ENCODE peak calls at places on chromosomes 5 and 9, in eight cellular contexts. O is cardiac muscle cell, H is tibial artery, S is GM23248, D is gastrocnemius medialis, Y is A673, E is spleen, K is upper lobe of right lung. I is an unnamed sample. For H3K9me3, the result is how much of the 10 kb centered on the place peaks cover.

GRCh38 chr9:85527331-85528015 is 214.3 kb downstream of the AGTPBP1 start:
- DNase-seq in O (peak), H (no peak), S (no peak), D (no peak), Y (no peak), E (no peak), K (no peak), I (no peak)

GRCh38 chr5:40409600-40409999 is 270.1 kb upstream of the PTGER4 start:
- DNase-seq in O (peak), H (no peak), S (no peak), D (no peak), Y (no peak), E (peak), K (no peak), I (no peak)

GRCh38 chr9:133734600-133735414 is 3.3 kb downstream of the SARDH start:
- DNase-seq in O (no peak), H (peak), S (no peak), D (no peak), Y (no peak), E (peak), K (peak), I (no peak)

GRCh38 chr5:54630738-54631369 is 113.3 kb downstream of the SNX18 start:
- DNase-seq in O (peak), H (peak), S (peak), D (no peak), Y (no peak), E (no peak), K (no peak), I (no peak)

GRCh38 chr9:28329323-28329722 is 756.0 kb upstream of the C9orf72 start:
- DNase-seq in O (no peak), H (no peak), S (no peak), D (no peak), Y (no peak), E (no peak), K (no peak), I (no peak)

GRCh38 chr9:22863106-22863505 is 416.5 kb downstream of the DMRTA1 start:
- DNase-seq in O (no peak), H (no peak), S (no peak), D (no peak), Y (no peak), E (no peak), K (no peak), I (no peak)

GRCh38 chr5:131619102-131619501 is 15.9 kb downstream of the RAPGEF6 start:
- DNase-seq in O (no peak), H (no peak), S (no peak), D (no peak), Y (no peak), E (no peak), K (no peak), I (no peak)

GRCh38 chr5:62597314-62597713 is 18.7 kb downstream of the LRRC70 start:
- DNase-seq in O (no peak), H (no peak), S (no peak), D (no peak), Y (no peak), E (no peak), K (no peak), I (no peak)

GRCh38 chr9:136244776-136245193 is 827 bp downstream of the QSOX2 start:
- DNase-seq in O (no peak), H (no peak), S (no peak), D (no peak), Y (no peak), E (no peak), K (no peak), I (no peak)

GRCh38 chr5:124952079-124952478 is 205.6 kb upstream of the ZNF608 start:
- DNase-seq in O (no peak), H (no peak), S (no peak), D (peak), Y (no peak), E (no peak), K (no peak), I (no peak)

GRCh38 chr9:93223241-93224180 is 39.6 kb downstream of the WNK2 start:
- DNase-seq in O (peak), H (no peak), S (peak), D (no peak), Y (peak), E (no peak), K (no peak), I (no peak)

GRCh38 chr5:147455321-147455720 is 54.5 kb downstream of the DPYSL3 start:
- DNase-seq in O (peak), H (peak), S (peak), D (peak), Y (peak), E (no peak), K (no peak), I (no peak)

GRCh38 chr5:33281507-33281906 is 159.3 kb upstream of the TARS1 start:
- DNase-seq in O (no peak), H (no peak), S (no peak), D (no peak), Y (no peak), E (no peak), K (no peak), I (no peak)

GRCh38 chr9:72133365-72134035 is 15.7 kb upstream of the GDA start:
- DNase-seq in O (no peak), H (no peak), S (no peak), D (no peak), Y (no peak), E (no peak), K (no peak), I (no peak)

GRCh38 chr5:65625743-65626142 is 916 bp downstream of the SHLD3 start:
- DNase-seq in O (no peak), H (no peak), S (peak), D (no peak), Y (no peak), E (no peak), K (no peak), I (no peak)

GRCh38 chr5:22496666-22497065 is 356.5 kb downstream of the CDH12 start:
- DNase-seq in O (no peak), H (no peak), S (no peak), D (no peak), Y (no peak), E (no peak), K (no peak), I (no peak)
- H3K9me3 ChIP-seq in O (under half), H (under half), S (under half), D (under half), Y (under half), E (under half), K (under half), I (under half)

GRCh38 chr5:2889946-2890475 is 138.5 kb upstream of the IRX2 start:
- DNase-seq in O (no peak), H (peak), S (no peak), D (no peak), Y (no peak), E (no peak), K (peak), I (no peak)

GRCh38 chr5:2894347-2895135 is 143.1 kb upstream of the IRX2 start:
- DNase-seq in O (no peak), H (peak), S (no peak), D (no peak), Y (no peak), E (no peak), K (peak), I (no peak)

GRCh38 chr5:2892601-2893000 is 141.1 kb upstream of the IRX2 start:
- DNase-seq in O (no peak), H (peak), S (no peak), D (no peak), Y (no peak), E (no peak), K (no peak), I (no peak)

GRCh38 chr5:2888520-2889060 is 137.1 kb upstream of the IRX2 start:
- DNase-seq in O (no peak), H (no peak), S (no peak), D (no peak), Y (no peak), E (no peak), K (peak), I (no peak)

GRCh38 chr5:2891781-2892180 is 140.3 kb upstream of the IRX2 start:
- DNase-seq in O (no peak), H (peak), S (no peak), D (no peak), Y (no peak), E (no peak), K (no peak), I (no peak)
- H3K9me3 ChIP-seq in O (under half), H (under half), S (under half), D (under half), Y (under half), E (under half), K (under half), I (under half)

GRCh38 chr5:130476325-130476724 is 572.1 kb downstream of the CHSY3 start:
- DNase-seq in O (no peak), H (no peak), S (no peak), D (no peak), Y (no peak), E (no peak), K (no peak), I (no peak)
- H3K9me3 ChIP-seq in O (under half), H (under half), S (under half), D (under half), Y (under half), E (under half), K (under half), I (under half)

GRCh38 chr9:87425202-87425601 is 72.5 kb upstream of the DAPK1 start:
- DNase-seq in O (no peak), H (no peak), S (no peak), D (no peak), Y (no peak), E (no peak), K (no peak), I (no peak)

GRCh38 chr9:87422999-87423398 is 74.7 kb upstream of the DAPK1 start:
- DNase-seq in O (peak), H (no peak), S (no peak), D (no peak), Y (no peak), E (no peak), K (no peak), I (no peak)

GRCh38 chr9:87420884-87421283 is 76.8 kb upstream of the DAPK1 start:
- DNase-seq in O (no peak), H (no peak), S (no peak), D (no peak), Y (no peak), E (no peak), K (no peak), I (no peak)

DNA sequence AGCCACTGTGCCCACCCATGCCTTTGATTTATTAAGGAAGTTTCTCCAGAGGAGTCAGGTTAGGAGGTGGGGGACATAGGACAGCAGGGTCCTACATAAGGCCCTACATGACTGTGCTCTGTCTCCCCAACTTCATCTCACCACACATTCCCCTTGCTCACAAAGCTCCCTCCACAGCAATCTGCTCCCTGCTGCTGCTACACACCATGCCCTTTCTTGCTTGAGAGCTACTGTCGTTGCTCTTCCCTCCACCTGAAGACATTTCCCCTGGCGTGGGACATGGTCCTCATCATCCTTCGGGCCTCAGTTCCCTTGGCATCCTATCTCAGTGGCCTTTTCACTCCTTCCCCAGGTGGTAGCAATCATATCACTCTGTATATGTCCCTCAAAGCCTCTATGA is 75.9 kb upstream of the DAPK1 start:
- DNase-seq in O (no peak), H (no peak), S (no peak), D (no peak), Y (no peak), E (no peak), K (no peak), I (no peak)
- H3K9me3 ChIP-seq in O (under half), H (under half), S (under half), D (under half), Y (under half), E (under half), K (under half), I (under half)

GRCh38 chr5:132821350-132821749 is 8.2 kb downstream of the SOWAHA start:
- DNase-seq in O (no peak), H (no peak), S (no peak), D (no peak), Y (no peak), E (no peak), K (no peak), I (no peak)
- H3K9me3 ChIP-seq in O (under half), H (under half), S (under half), D (under half), Y (under half), E (under half), K (under half), I (under half)

DNA sequence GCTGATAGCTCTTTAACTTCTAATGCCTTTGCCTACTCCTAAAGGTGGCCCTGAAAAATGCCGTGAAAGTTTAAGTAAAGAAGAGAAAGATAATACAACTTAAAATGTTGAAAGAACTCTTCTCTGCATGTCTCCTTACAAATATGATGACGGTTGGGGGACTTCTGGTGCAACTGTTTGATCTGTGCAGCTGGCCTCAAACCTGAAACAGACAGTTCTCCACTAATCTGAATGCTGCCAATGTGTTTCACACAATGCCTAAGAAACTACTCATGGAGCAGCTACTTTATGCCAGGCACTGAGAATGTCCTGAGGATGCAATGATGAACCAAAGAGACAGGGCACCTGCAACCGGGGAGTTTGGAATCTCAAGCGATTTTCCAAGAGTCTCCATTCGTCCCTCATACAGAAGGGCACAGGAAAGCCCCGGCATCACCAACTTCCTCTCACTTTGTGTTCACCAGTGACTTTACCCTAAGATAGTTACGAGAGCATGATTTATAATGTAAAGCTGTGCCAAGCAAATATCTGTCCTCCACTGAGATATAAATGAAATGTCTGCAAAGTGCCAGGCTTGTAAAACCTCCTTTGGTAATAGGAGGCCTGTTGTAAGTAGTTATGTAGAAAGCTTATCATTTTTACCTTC is 455.4 kb downstream of the SEMA5A start:
- DNase-seq in O (no peak), H (no peak), S (no peak), D (no peak), Y (no peak), E (no peak), K (no peak), I (no peak)
- H3K9me3 ChIP-seq in O (under half), H (under half), S (under half), D (under half), Y (under half), E (under half), K (under half), I (under half)

DNA sequence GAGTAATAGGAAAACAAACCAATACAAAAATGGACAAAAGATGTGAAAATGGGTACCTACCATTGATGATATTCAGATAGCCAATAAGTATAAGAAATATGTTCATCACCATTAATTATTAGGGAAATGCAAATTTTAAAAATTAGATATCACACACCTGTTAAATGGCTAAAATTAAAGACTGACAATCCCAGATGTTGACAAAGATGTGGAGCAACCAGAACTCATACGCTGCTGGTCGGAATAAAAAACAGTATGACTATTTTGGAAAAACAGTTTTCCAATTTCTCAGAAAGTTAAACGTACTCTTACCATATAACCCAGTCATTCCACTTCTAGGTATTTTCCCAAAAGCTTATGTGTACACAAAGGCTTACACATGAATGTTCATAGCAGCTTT is 27.1 kb downstream of the TMEM267 start:
- DNase-seq in O (no peak), H (no peak), S (no peak), D (no peak), Y (no peak), E (no peak), K (no peak), I (no peak)
- H3K9me3 ChIP-seq in O (under half), H (under half), S (under half), D (under half), Y (under half), E (under half), K (under half), I (under half)

DNA sequence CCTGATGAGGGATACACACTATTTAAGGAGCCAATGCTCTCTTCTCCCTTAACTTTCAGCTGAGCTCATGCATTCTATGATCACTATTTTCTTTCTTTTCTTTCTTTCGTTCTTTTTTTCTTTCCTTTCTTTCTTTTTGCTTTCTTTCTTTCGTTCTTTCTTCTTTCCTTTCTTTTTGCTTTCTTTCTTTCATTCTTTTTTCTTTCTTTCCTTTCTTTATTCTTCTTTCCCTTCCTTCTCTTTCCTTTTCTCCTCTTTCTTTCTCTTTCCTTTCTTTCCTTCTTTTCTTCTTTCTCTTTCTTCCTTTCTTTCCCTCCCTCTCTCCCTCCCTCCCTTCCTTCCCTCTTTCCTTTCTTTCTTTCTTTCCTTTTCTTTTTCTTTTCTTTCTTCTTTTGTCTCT is 761.2 kb downstream of the SEMA5A start:
- DNase-seq in O (no peak), H (no peak), S (no peak), D (no peak), Y (no peak), E (no peak), K (no peak), I (no peak)
- H3K9me3 ChIP-seq in O (under half), H (under half), S (under half), D (under half), Y (under half), E (under half), K (under half), I (under half)

DNA sequence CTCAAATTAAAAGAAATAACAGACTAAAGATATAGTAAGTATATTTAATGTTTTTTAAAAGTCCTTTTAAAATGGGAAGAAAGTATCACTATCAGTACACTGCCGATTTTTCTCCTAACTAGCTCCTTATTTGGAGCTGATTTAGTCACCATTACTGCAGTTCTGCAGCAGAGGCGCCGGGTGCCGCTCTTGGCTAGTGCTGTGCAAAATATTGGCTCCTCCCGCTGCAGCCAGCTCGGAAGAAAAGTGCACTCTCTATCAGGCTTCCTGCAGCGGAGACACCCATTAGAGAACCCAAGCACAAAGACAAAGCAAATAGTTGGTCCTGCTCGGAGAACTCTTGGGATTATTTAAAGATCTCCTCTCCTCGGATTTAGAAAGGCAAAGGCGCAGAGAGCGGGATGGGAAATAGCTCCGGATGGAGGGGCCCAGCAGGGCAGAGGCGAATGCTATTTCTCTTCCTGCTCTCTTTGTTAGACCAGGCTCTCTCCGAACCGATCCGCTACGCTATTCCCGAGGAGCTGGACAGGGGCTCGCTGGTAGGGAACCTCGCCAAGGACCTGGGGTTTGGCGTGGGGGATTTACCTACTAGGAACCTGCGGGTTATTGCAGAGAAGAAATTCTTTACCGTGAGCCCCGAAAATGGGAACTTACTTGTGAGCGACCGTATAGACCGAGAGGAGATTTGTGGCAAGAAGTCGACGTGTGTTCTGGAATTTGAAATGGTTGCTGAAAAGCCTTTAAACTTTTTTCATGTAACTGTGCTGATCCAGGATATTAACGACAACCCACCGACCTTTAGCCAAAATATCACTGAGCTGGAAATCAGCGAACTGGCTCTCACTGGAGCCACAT is at the start of gene PCDHGB3:
- DNase-seq in O (peak), H (no peak), S (peak), D (no peak), Y (peak), E (no peak), K (no peak), I (no peak)
- H3K9me3 ChIP-seq in O (under half), H (half or more), S (under half), D (under half), Y (under half), E (half or more), K (under half), I (half or more)